ENCODE peak calls at places on chromosomes 5 and 9, in seven cellular contexts. A is stomach, P is lower leg skin, X is IMR-90, O is A549, L is tibial nerve, D is HCT116. I is an unnamed sample.

GRCh38 chr9:122474561-122474960 is 3.2 kb downstream of the OR1J1 start:
- DNase-seq in A (no peak), P (no peak), X (peak; percentile 12), O (no peak), L (no peak), D (no peak), I (no peak)

GRCh38 chr5:146586752-146587151 is 70.8 kb upstream of the GPR151 start:
- DNase-seq in A (no peak), P (no peak), X (no peak), O (no peak), L (no peak), D (no peak), I (no peak)

GRCh38 chr5:179457612-179458011 is 92.7 kb upstream of the RUFY1 start:
- DNase-seq in A (no peak), P (no peak), X (no peak), O (no peak), L (no peak), D (no peak), I (no peak)

GRCh38 chr9:133372144-133372543 is 3.7 kb downstream of the SURF4 start:
- DNase-seq in A (no peak), P (no peak), X (no peak), O (no peak), L (no peak), D (no peak), I (no peak)

GRCh38 chr5:172929371-172929838 is 29.8 kb upstream of the RPL26L1 start:
- DNase-seq in A (no peak), P (no peak), X (peak; percentile 99), O (no peak), L (no peak), D (no peak), I (no peak)

GRCh38 chr9:81431662-81432061 is 257.7 kb downstream of the TLE1 start:
- DNase-seq in A (no peak), P (no peak), X (peak; percentile 99), O (no peak), L (no peak), D (no peak), I (no peak)

GRCh38 chr9:70205366-70206020 is 53.3 kb upstream of the SMC5 start:
- DNase-seq in A (no peak), P (no peak), X (no peak), O (no peak), L (no peak), D (no peak), I (no peak)

GRCh38 chr9:20340161-20340861 is 282.0 kb downstream of the MLLT3 start:
- DNase-seq in A (no peak), P (no peak), X (no peak), O (no peak), L (no peak), D (no peak), I (peak; percentile 72)

GRCh38 chr9:101566904-101567724 is 27.7 kb downstream of the PPP3R2 start:
- DNase-seq in A (no peak), P (no peak), X (peak; percentile 68), O (peak; percentile 36), L (no peak), D (peak; percentile 22), I (no peak)

GRCh38 chr5:103424453-103425205 is 138.0 kb downstream of the NUDT12 start:
- DNase-seq in A (no peak), P (no peak), X (peak; percentile 80), O (no peak), L (no peak), D (no peak), I (no peak)

GRCh38 chr5:136458481-136458880 is 93.1 kb upstream of the TRPC7 start:
- DNase-seq in A (no peak), P (no peak), X (no peak), O (no peak), L (no peak), D (no peak), I (no peak)

GRCh38 chr9:124980434-124980833 is 39.6 kb upstream of the GOLGA1 start:
- DNase-seq in A (no peak), P (no peak), X (no peak), O (no peak), L (no peak), D (no peak), I (no peak)

GRCh38 chr9:32738501-32739172 is 44.7 kb upstream of the TMEM215 start:
- DNase-seq in A (no peak), P (no peak), X (no peak), O (no peak), L (no peak), D (peak; percentile 46), I (peak; percentile 74)

GRCh38 chr5:43601454-43602260 is 1.3 kb upstream of the NNT start:
- DNase-seq in A (no peak), P (no peak), X (peak; percentile 57), O (no peak), L (no peak), D (no peak), I (no peak)

GRCh38 chr9:133269537-133270357 is 5.3 kb downstream of the ABO start:
- DNase-seq in A (no peak), P (no peak), X (no peak), O (no peak), L (no peak), D (no peak), I (no peak)

GRCh38 chr9:77856615-77857014 is 175.0 kb downstream of the GNAQ start:
- DNase-seq in A (no peak), P (no peak), X (peak; percentile 47), O (no peak), L (no peak), D (no peak), I (no peak)

GRCh38 chr9:94867281-94867841 is 140.9 kb downstream of the AOPEP start:
- DNase-seq in A (peak; percentile 83), P (no peak), X (peak; percentile 91), O (peak; percentile 87), L (peak; percentile 44), D (peak; percentile 45), I (no peak)

GRCh38 chr5:128213340-128213739 is 129.8 kb downstream of the SLC12A2 start:
- DNase-seq in A (peak; percentile 50), P (peak; percentile 31), X (peak; percentile 77), O (peak; percentile 24), L (peak; percentile 51), D (peak; percentile 61), I (no peak)

GRCh38 chr5:87885727-87886126 is 382.9 kb downstream of the TMEM161B start:
- DNase-seq in A (no peak), P (no peak), X (no peak), O (no peak), L (no peak), D (no peak), I (no peak)

GRCh38 chr5:181259974-181260719 is 796 bp downstream of the TRIM52 start:
- DNase-seq in A (no peak), P (peak; percentile 24), X (no peak), O (no peak), L (no peak), D (no peak), I (no peak)

GRCh38 chr5:181259283-181259682 is 1.7 kb downstream of the TRIM52 start:
- DNase-seq in A (no peak), P (no peak), X (no peak), O (no peak), L (no peak), D (no peak), I (no peak)

GRCh38 chr5:181255276-181255675 is 5.7 kb downstream of the TRIM52 start:
- DNase-seq in A (no peak), P (no peak), X (no peak), O (no peak), L (no peak), D (no peak), I (no peak)

GRCh38 chr5:181258576-181258975 is 2.4 kb downstream of the TRIM52 start:
- DNase-seq in A (no peak), P (no peak), X (no peak), O (no peak), L (no peak), D (no peak), I (no peak)

GRCh38 chr5:181255836-181256578 is 4.9 kb downstream of the TRIM52 start:
- DNase-seq in A (no peak), P (no peak), X (no peak), O (no peak), L (no peak), D (no peak), I (no peak)
- TF ChIP-seq POLR2A in A (no peak), P (no peak), X (no peak), O (no peak), L (no peak), D (no peak), I (no peak)

GRCh38 chr9:136572596-136573313 is 26.9 kb upstream of the NOTCH1 start:
- DNase-seq in A (no peak), P (no peak), X (no peak), O (no peak), L (no peak), D (no peak), I (no peak)

GRCh38 chr9:136570916-136571315 is 25.1 kb upstream of the NOTCH1 start:
- DNase-seq in A (no peak), P (no peak), X (no peak), O (no peak), L (no peak), D (no peak), I (no peak)

GRCh38 chr9:136571525-136571924 is 25.7 kb upstream of the NOTCH1 start:
- DNase-seq in A (no peak), P (no peak), X (no peak), O (no peak), L (no peak), D (no peak), I (no peak)

GRCh38 chr9:136570191-136570845 is 24.5 kb upstream of the NOTCH1 start:
- DNase-seq in A (no peak), P (no peak), X (no peak), O (no peak), L (no peak), D (no peak), I (no peak)

GRCh38 chr9:136572003-136572595 is 26.3 kb upstream of the NOTCH1 start:
- DNase-seq in A (no peak), P (no peak), X (peak; percentile 77), O (peak; percentile 55), L (no peak), D (no peak), I (no peak)
- TF ChIP-seq POLR2A in A (no peak), P (no peak), X (no peak), O (no peak), L (no peak), D (no peak), I (no peak)

GRCh38 chr9:27939186-27939585 is 365.9 kb upstream of the C9orf72 start:
- DNase-seq in A (no peak), P (no peak), X (no peak), O (no peak), L (no peak), D (no peak), I (no peak)

GRCh38 chr9:27945386-27945785 is 372.1 kb upstream of the C9orf72 start:
- DNase-seq in A (no peak), P (no peak), X (no peak), O (no peak), L (no peak), D (no peak), I (no peak)

GRCh38 chr9:27940535-27940934 is 367.3 kb upstream of the C9orf72 start:
- DNase-seq in A (no peak), P (no peak), X (no peak), O (no peak), L (no peak), D (no peak), I (no peak)

GRCh38 chr9:27943544-27943943 is 370.3 kb upstream of the C9orf72 start:
- DNase-seq in A (no peak), P (no peak), X (no peak), O (no peak), L (no peak), D (no peak), I (no peak)
- TF ChIP-seq POLR2A in A (no peak), P (no peak), X (no peak), O (no peak), L (no peak), D (no peak), I (no peak)

GRCh38 chr5:151222769-151223446 is 984 bp downstream of the CCDC69 start:
- DNase-seq in A (no peak), P (peak; percentile 28), X (no peak), O (no peak), L (no peak), D (no peak), I (no peak)
- TF ChIP-seq POLR2A in A (no peak), P (no peak), X (no peak), O (no peak), L (no peak), D (no peak), I (no peak)